ENCODE peak calls at places on chromosomes 4 and X, in ten cellular contexts. Z, M, G, J, T, D, X, P, B and N are unnamed samples.

GRCh38 chr4:184476660-184477059 is 2.3 kb upstream of the IRF2 start:
- DNase-seq in T (no peak), Z (no peak), M (no peak), G (no peak), B (peak; percentile 23), P (no peak), J (no peak), X (no peak), D (no peak), N (peak; percentile 28)

GRCh38 chr4:186685744-186686143 is 37.9 kb downstream of the FAT1 start:
- DNase-seq in G (no peak), D (peak; percentile 63), X (no peak), B (no peak), J (no peak), T (peak; percentile 93), Z (no peak), M (no peak), P (no peak), N (no peak)

GRCh38 chr4:118972167-118972566 is 83.5 kb downstream of the SYNPO2 start:
- DNase-seq in D (no peak), B (no peak), Z (no peak), T (no peak), J (no peak), G (no peak), P (no peak), X (no peak), M (no peak), N (no peak)

GRCh38 chr4:68375667-68376559 is 26.0 kb upstream of the YTHDC1 start:
- DNase-seq in P (no peak), J (peak; percentile 22), D (peak; percentile 76), B (peak; percentile 7), X (no peak), T (peak; percentile 72), G (no peak), M (peak; percentile 6), Z (peak; percentile 67), N (peak; percentile 63)

GRCh38 chr4:153159728-153160221 is 44.5 kb upstream of the TRIM2 start:
- DNase-seq in X (no peak), T (peak; percentile 81), J (no peak), D (peak; percentile 38), Z (peak; percentile 84), G (no peak), P (no peak), B (no peak), M (no peak), N (no peak)

GRCh38 chr4:94214703-94215360 is 7.2 kb downstream of the SMARCAD1 start:
- DNase-seq in M (no peak), P (no peak), B (no peak), J (no peak), T (no peak), Z (no peak), D (no peak), G (no peak), X (no peak), N (no peak)

GRCh38 chr4:26762650-26763049 is 98.0 kb upstream of the STIM2 start:
- DNase-seq in J (no peak), G (no peak), D (no peak), X (no peak), B (no peak), M (no peak), T (no peak), Z (peak; percentile 10), P (no peak), N (no peak)

GRCh38 chrX:8913665-8914409 is 112.7 kb upstream of the FAM9A start:
- DNase-seq in P (peak; percentile 78), M (no peak), T (peak; percentile 83), B (no peak), Z (no peak), J (no peak), D (no peak), X (no peak), G (no peak), N (no peak)

GRCh38 chrX:125497667-125498066 is 178.0 kb downstream of the TEX13C start:
- DNase-seq in B (no peak), D (no peak), Z (no peak), J (no peak), T (no peak), X (no peak), P (no peak), M (no peak), G (no peak), N (no peak)

GRCh38 chrX:8783100-8784098 is 17.8 kb downstream of the FAM9A start:
- DNase-seq in J (peak; percentile 5), G (no peak), Z (peak; percentile 33), P (no peak), T (peak; percentile 6), D (no peak), B (peak; percentile 9), X (no peak), M (no peak), N (peak; percentile 25)

GRCh38 chr4:3851881-3852280 is 85.7 kb downstream of the ADRA2C start:
- DNase-seq in M (no peak), T (no peak), G (no peak), B (no peak), P (no peak), X (no peak), J (no peak), Z (no peak), D (no peak), N (no peak)

GRCh38 chr4:77232653-77233052 is 75.6 kb downstream of the CCNG2 start:
- DNase-seq in M (no peak), T (no peak), P (no peak), Z (no peak), X (no peak), G (no peak), B (no peak), J (no peak), D (peak; percentile 20), N (no peak)

GRCh38 chrX:40483502-40483901 is 97.3 kb upstream of the ATP6AP2 start:
- DNase-seq in M (no peak), T (no peak), P (no peak), J (no peak), Z (no peak), G (no peak), B (no peak), X (no peak), D (no peak), N (no peak)

GRCh38 chr4:123623611-123624010 is 227.0 kb downstream of the SPRY1 start:
- DNase-seq in Z (no peak), X (no peak), B (no peak), J (no peak), D (no peak), T (no peak), P (no peak), M (no peak), G (no peak), N (no peak)

GRCh38 chr4:61202100-61202637 is 2.0 kb downstream of the ADGRL3 start:
- DNase-seq in B (no peak), T (no peak), J (peak; percentile 39), D (peak; percentile 9), M (peak; percentile 15), Z (no peak), P (peak; percentile 57), G (no peak), X (no peak), N (no peak)

GRCh38 chr4:20773144-20773997 is 73.1 kb downstream of the PACRGL start:
- DNase-seq in P (peak; percentile 71), M (peak; percentile 59), T (peak; percentile 57), J (peak; percentile 69), X (no peak), Z (peak; percentile 81), B (no peak), G (no peak), D (peak; percentile 59), N (peak; percentile 16)

GRCh38 chr4:81352476-81352875 is 119.2 kb downstream of the RASGEF1B start:
- DNase-seq in P (no peak), J (no peak), B (no peak), G (no peak), T (peak; percentile 78), D (no peak), X (no peak), M (no peak), Z (no peak), N (no peak)

GRCh38 chr4:39565925-39566630 is 38.8 kb upstream of the UGDH start:
- DNase-seq in P (no peak), T (peak; percentile 80), Z (peak; percentile 51), G (no peak), X (no peak), D (peak; percentile 55), B (no peak), M (no peak), J (no peak), N (no peak)

GRCh38 chrX:154661200-154661599 is 7.8 kb upstream of the CTAG2 start:
- DNase-seq in G (no peak), X (no peak), M (no peak), D (no peak), T (no peak), B (no peak), P (no peak), Z (no peak), J (no peak), N (no peak)

GRCh38 chr4:147891476-147892115 is 159.7 kb downstream of the ARHGAP10 start:
- DNase-seq in M (no peak), P (no peak), X (no peak), B (no peak), D (no peak), Z (no peak), G (no peak), J (no peak), T (peak; percentile 47), N (no peak)

GRCh38 chr4:56434599-56435000 is 815 bp downstream of the PPAT start:
- DNase-seq in B (no peak), X (no peak), P (no peak), G (no peak), D (peak; percentile 55), Z (peak; percentile 72), T (peak; percentile 49), M (no peak), J (no peak), N (no peak)

GRCh38 chr4:65502151-65502691 is 168.1 kb downstream of the EPHA5 start:
- DNase-seq in D (no peak), Z (peak; percentile 26), J (no peak), T (peak; percentile 43), X (no peak), M (no peak), P (no peak), G (no peak), B (no peak), N (no peak)

GRCh38 chrX:123330229-123330942 is 146.3 kb downstream of the GRIA3 start:
- DNase-seq in T (no peak), G (no peak), X (no peak), J (no peak), M (no peak), B (no peak), P (no peak), Z (no peak), D (no peak), N (no peak)

GRCh38 chr4:42371306-42372063 is 25.8 kb upstream of the SHISA3 start:
- DNase-seq in P (no peak), G (no peak), X (no peak), Z (peak; percentile 79), J (no peak), M (no peak), T (peak; percentile 42), D (peak; percentile 20), B (no peak), N (no peak)